ENCODE peak calls at places on chromosomes 12 and 14, in six cellular contexts. Q is fibroblast of mammary gland, M is fibroblast of the aortic adventitia, N is tibial artery, G is breast epithelium, J is Peyer's patch. T is an unnamed sample.

GRCh38 chr14:69387311-69387710 is 10.8 kb downstream of the ERH start:
- DNase-seq in Q (peak), M (no peak), N (no peak), G (no peak), J (no peak), T (no peak)

GRCh38 chr14:99930420-99931274 is 134.6 kb upstream of the EVL start:
- DNase-seq in Q (peak), M (peak), N (no peak), G (no peak), J (no peak), T (no peak)

GRCh38 chr12:46892034-46892705 is 66.4 kb upstream of the SLC38A4 start:
- DNase-seq in Q (no peak), M (no peak), N (no peak), G (no peak), J (no peak), T (no peak)

GRCh38 chr12:121537814-121538698 is 42.8 kb downstream of the KDM2B start:
- DNase-seq in Q (no peak), M (no peak), N (no peak), G (no peak), J (no peak), T (no peak)

GRCh38 chr12:52634266-52635056 is 16.1 kb upstream of the KRT73 start:
- DNase-seq in Q (no peak), M (no peak), N (no peak), G (peak), J (no peak), T (no peak)

GRCh38 chr12:115440438-115440837 is 756.5 kb upstream of the TBX3 start:
- DNase-seq in Q (peak), M (peak), N (no peak), G (no peak), J (peak), T (peak)

GRCh38 chr12:124750787-124751471 is 112.7 kb downstream of the SCARB1 start:
- DNase-seq in Q (no peak), M (no peak), N (no peak), G (no peak), J (no peak), T (no peak)

GRCh38 chr12:125029756-125030358 is 35.4 kb upstream of the AACS start:
- DNase-seq in Q (peak), M (no peak), N (no peak), G (no peak), J (no peak), T (peak)

GRCh38 chr12:69732088-69732487 is 6.6 kb upstream of the RAB3IP start:
- DNase-seq in Q (peak), M (peak), N (no peak), G (no peak), J (no peak), T (no peak)

GRCh38 chr12:107145397-107145796 is 52.0 kb upstream of the CRY1 start:
- DNase-seq in Q (peak), M (peak), N (no peak), G (no peak), J (no peak), T (no peak)

GRCh38 chr14:21071225-21072041 is 1.3 kb downstream of the ARHGEF40 start:
- DNase-seq in Q (peak), M (peak), N (peak), G (peak), J (peak), T (no peak)

GRCh38 chr12:20000229-20000869 is 368.0 kb upstream of the PDE3A start:
- DNase-seq in Q (no peak), M (no peak), N (no peak), G (no peak), J (no peak), T (no peak)

GRCh38 chr12:50101663-50102062 is 2.1 kb upstream of the GPD1 start:
- DNase-seq in Q (peak), M (peak), N (no peak), G (no peak), J (no peak), T (no peak)
- TF ChIP-seq CTCF in Q (peak), M (peak), N (peak), G (peak), J (no peak), T (peak)

DNA sequence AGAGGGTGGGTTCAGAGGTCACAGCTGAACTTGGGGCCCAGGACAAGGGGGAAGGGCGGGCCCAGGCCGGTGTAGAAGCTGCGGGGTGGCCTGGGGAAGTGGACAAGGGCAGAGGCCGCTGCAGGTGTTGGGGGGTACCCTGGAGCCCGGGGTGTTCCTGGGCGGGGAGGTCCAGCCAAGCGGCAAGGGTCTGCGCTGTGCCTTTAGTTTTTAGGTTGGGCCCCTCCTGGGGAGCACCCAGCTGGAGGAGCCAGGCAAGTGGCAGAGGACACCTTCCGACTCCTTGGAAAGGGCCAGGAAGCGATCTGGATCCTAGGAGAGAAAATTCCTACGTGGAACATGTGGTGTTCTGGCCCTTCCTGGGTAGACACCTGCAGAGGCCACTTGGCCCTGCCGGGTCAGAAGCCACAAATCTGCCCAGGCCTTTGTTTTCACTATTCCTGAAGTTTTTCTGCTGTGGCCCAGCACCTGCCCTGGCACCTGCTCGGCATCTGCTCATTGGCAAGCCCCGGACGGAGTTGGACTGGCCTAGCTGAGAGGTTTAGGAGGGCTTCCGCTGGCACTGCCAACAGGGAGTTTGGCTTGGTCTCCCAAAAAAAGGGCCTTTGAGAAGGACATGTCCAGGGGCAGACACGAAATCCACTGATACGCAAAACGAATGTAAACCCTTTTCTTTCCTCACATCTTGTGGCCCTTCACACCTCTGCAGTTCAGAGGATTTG is 61.1 kb downstream of the SMUG1 start:
- DNase-seq in Q (no peak), M (no peak), N (no peak), G (no peak), J (no peak), T (no peak)
- H3K4me3 ChIP-seq in Q (peak), M (peak), N (peak), G (peak), J (peak), T (peak)

GRCh38 chr12:94994312-94994711 is 9.2 kb downstream of the NDUFA12 start:
- DNase-seq in Q (peak), M (peak), N (no peak), G (no peak), J (no peak), T (no peak)
- TF ChIP-seq CTCF in Q (no peak), M (no peak), N (no peak), G (no peak), J (no peak), T (no peak)

DNA sequence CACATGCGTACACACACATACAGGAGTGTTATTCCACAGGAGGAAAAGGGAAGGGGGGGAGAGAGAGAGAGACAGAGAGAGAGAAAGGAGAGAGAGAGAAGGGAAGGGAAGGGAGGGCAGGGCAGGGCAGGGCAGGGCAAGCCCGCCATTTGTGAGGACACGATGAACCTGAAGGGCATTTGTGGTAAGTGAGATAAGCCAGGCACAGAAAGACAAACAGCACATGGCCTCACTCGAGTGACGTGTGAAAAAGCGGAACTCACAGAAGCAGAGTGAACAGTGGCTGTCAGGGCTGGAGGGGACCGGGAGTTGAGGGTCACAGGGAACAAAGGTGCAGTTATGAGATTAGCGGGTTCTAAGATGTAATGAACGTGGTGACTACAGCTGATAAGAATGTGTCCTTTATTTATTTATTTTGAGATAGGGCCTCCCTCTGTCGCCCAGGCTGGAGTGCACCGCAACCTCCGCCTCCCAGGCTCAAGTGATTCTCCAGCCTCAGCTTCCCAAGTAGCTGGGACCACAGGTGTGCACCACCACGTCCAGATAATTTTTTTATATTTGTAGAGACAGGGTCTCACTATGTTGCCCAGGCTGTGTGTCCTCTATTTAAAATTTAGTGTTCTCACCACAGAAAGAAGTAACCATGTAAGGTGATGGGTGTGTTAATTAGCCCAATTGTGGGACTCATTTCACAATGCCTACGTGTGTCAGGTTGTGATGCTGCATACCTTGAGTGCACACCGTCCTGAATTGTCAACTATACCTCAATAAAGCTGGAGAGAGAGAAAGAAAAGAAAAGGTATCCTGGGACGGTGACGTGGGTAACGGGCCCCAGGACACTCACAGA is 18.7 kb upstream of the FBRSL1 start:
- DNase-seq in Q (no peak), M (no peak), N (no peak), G (no peak), J (no peak), T (no peak)
- H3K4me3 ChIP-seq in Q (no peak), M (no peak), N (no peak), G (no peak), J (no peak), T (no peak)

GRCh38 chr12:57491393-57492280 is 3.8 kb downstream of the MARS1 start:
- DNase-seq in Q (no peak), M (no peak), N (no peak), G (no peak), J (no peak), T (no peak)
- TF ChIP-seq CTCF in Q (peak), M (no peak), N (no peak), G (no peak), J (no peak), T (no peak)

DNA sequence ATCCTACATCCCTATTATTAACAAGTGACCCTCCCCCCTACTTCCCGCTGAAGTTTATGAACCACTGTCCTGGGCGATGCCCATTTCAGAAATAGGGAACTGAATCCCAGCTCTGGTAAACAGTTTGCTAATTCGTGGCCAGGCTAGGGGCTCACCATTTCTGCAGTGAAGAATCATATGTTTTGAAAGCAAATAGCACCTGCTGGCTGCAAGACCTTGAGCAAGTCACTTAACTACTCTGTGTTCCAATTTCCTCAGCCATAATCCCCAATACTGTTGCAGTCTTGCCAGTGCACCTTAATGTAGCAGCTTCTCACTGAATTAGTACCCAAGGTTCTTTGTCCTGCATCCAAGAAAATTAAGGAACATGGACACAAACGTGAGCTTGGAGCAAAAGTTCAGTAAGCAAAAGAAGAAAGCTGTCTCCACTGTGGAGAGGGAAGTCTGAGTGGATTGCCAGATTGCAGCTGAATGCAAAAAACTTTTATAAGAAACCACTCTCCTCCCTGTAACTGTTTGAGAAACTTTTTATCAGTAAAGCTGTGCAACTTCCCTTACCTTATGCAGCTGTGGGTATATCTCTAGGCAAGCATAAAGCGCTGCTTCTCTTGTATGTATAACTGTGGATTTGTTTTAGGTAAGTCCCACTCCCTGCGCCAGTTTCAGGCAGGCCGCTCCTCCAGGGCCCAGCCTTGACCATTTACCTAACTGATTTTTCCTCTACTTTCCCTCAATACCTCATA is 824 bp downstream of the OAS1 start:
- DNase-seq in Q (no peak), M (no peak), N (peak), G (no peak), J (no peak), T (no peak)
- H3K4me3 ChIP-seq in Q (no peak), M (peak), N (peak), G (peak), J (peak), T (no peak)

DNA sequence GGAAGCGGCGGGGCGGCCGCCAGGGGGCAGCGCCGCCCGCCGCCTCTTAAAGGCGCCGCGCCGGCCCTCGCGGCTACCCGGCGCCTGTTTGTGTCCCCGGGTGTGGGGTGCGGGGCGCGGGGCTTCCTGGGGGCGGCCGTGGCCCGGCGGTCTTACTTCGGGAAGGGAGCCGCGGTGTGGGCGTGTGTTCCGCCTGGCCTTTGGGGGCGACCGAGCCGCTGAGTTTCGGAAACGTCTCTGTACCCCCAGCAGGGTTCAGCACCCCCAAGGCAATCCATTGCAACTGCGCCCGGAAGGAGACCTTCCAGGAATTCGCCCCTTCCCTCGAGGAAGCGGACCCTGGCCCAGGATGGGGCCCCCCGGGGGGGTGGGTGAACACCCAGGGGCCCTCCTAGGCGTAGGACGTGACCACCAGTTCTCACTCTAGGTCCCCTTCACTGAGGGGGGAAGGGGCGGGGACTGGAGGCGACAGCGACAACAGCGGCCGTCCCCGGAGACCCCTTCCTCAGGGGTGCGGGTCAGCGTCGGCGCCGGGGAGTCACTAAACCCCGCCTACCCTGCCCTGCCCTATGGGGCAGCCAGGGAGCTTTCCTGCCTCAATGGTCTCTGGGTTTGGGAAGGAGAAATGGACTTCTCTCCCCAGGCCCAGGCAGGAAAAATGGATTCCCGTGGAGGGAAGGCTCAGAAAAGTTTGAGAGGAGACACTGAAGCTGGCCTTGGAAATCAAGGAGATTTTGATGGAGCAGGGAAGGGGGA is at the start of gene ITPK1:
- DNase-seq in Q (peak), M (peak), N (peak), G (no peak), J (peak), T (no peak)
- TF ChIP-seq CTCF in Q (no peak), M (peak), N (no peak), G (peak), J (no peak), T (no peak)

GRCh38 chr14:52348796-52349195 is 34.7 kb downstream of the PTGER2 start:
- DNase-seq in Q (peak), M (peak), N (no peak), G (no peak), J (no peak), T (peak)

GRCh38 chr14:52346778-52347177 is 32.7 kb downstream of the PTGER2 start:
- DNase-seq in Q (no peak), M (no peak), N (no peak), G (no peak), J (no peak), T (no peak)

GRCh38 chr14:52350445-52350844 is 36.3 kb downstream of the PTGER2 start:
- DNase-seq in Q (no peak), M (no peak), N (no peak), G (no peak), J (no peak), T (no peak)

GRCh38 chr14:52349731-52350130 is 35.6 kb downstream of the PTGER2 start:
- DNase-seq in Q (peak), M (no peak), N (no peak), G (no peak), J (no peak), T (no peak)

DNA sequence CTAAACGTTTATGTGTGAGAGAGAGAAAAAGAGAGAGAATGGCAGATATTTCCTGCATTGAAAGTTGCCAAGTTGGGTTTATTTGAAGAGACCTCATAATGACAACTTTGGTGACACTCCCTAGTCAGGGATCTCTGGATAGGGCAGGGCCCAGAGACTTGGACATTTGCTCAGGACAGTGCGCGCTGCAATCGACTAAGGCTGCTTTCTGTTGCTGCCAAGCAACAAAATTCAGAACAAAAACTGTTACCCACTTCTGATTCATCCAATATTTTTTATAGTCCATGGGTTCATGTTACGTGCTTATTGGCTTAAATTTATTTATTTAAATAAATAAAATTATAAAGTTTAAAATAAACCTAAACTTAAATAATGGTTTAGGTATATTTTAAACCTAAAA is 34.2 kb downstream of the PTGER2 start:
- DNase-seq in Q (peak), M (no peak), N (no peak), G (no peak), J (no peak), T (no peak)
- H3K4me3 ChIP-seq in Q (no peak), M (no peak), N (no peak), G (no peak), J (no peak), T (no peak)